ENCODE peak calls at places on chromosomes 4 and X, in four cellular contexts. Q, W, R and Y are unnamed samples.

GRCh38 chrX:102684772-102685520 is 27.3 kb upstream of the GPRASP2 start:
- DNase-seq in Q (no peak), W (no peak), R (no peak), Y (no peak)

GRCh38 chr4:29326004-29326403 is 1394.2 kb upstream of the PCDH7 start:
- DNase-seq in Q (no peak), W (no peak), R (no peak), Y (no peak)

GRCh38 chr4:54543088-54543795 is 114.5 kb upstream of the KIT start:
- DNase-seq in Q (no peak), W (no peak), R (no peak), Y (no peak)

GRCh38 chrX:28177202-28177601 is 196.0 kb upstream of the DCAF8L1 start:
- DNase-seq in Q (no peak), W (no peak), R (no peak), Y (no peak)

GRCh38 chr4:78581626-78582025 is 30.1 kb downstream of the ANXA3 start:
- DNase-seq in Q (no peak), W (no peak), R (no peak), Y (no peak)

GRCh38 chrX:65821721-65822496 is 154.5 kb downstream of the MSN start:
- DNase-seq in Q (peak; percentile 43), W (no peak), R (no peak), Y (peak; percentile 50)

GRCh38 chr4:105569014-105569850 is 16.8 kb downstream of the ARHGEF38 start:
- DNase-seq in Q (no peak), W (no peak), R (no peak), Y (no peak)

GRCh38 chrX:68372665-68373064 is 60.6 kb downstream of the OPHN1 start:
- DNase-seq in Q (no peak), W (no peak), R (no peak), Y (no peak)

GRCh38 chr4:80202190-80202711 is 4.9 kb downstream of the PRDM8 start:
- DNase-seq in Q (peak; percentile 82), W (no peak), R (peak; percentile 97), Y (peak; percentile 87)

GRCh38 chr4:182240161-182241130 is 2.8 kb upstream of the TENM3 start:
- DNase-seq in Q (no peak), W (no peak), R (no peak), Y (no peak)

GRCh38 chrX:129462707-129463106 is 60.6 kb downstream of the SMARCA1 start:
- DNase-seq in Q (no peak), W (no peak), R (no peak), Y (no peak)

GRCh38 chr4:70712604-70713452 is 8.9 kb upstream of the RUFY3 start:
- DNase-seq in Q (no peak), W (no peak), R (no peak), Y (no peak)

GRCh38 chrX:45351478-45351877 is 150.8 kb upstream of the DIPK2B start:
- DNase-seq in Q (no peak), W (no peak), R (no peak), Y (no peak)

GRCh38 chrX:123731258-123731986 is 1.4 kb downstream of the THOC2 start:
- DNase-seq in Q (peak; percentile 12), W (no peak), R (no peak), Y (peak; percentile 28)

GRCh38 chrX:39377773-39378172 is 576.5 kb downstream of the MID1IP1 start:
- DNase-seq in Q (no peak), W (no peak), R (no peak), Y (no peak)

GRCh38 chr4:8819019-8819418 is 52.6 kb downstream of the HMX1 start:
- DNase-seq in Q (no peak), W (no peak), R (peak; percentile 32), Y (no peak)

GRCh38 chrX:72304877-72305276 is 837 bp downstream of the CITED1 start:
- DNase-seq in Q (no peak), W (no peak), R (no peak), Y (no peak)

GRCh38 chrX:153469811-153470410 is 465 bp downstream of the HAUS7 start:
- DNase-seq in Q (peak; percentile 38), W (no peak), R (no peak), Y (peak; percentile 39)

GRCh38 chr4:137794779-137795178 is 262.5 kb upstream of the PCDH18 start:
- DNase-seq in Q (no peak), W (no peak), R (no peak), Y (no peak)

GRCh38 chr4:176838611-176839411 is 46.1 kb upstream of the VEGFC start:
- DNase-seq in Q (no peak), W (no peak), R (no peak), Y (no peak)

GRCh38 chr4:22391548-22391947 is 124.3 kb downstream of the ADGRA3 start:
- DNase-seq in Q (no peak), W (no peak), R (no peak), Y (no peak)

GRCh38 chr4:119626420-119626819 is 2.2 kb downstream of the PDE5A start:
- DNase-seq in Q (no peak), W (no peak), R (no peak), Y (no peak)

GRCh38 chr4:182662551-182662950 is 254.6 kb downstream of the DCTD start:
- DNase-seq in Q (no peak), W (no peak), R (no peak), Y (no peak)

GRCh38 chrX:154376768-154377167 is 2.3 kb upstream of the EMD start:
- DNase-seq in Q (no peak), W (no peak), R (no peak), Y (no peak)

GRCh38 chr4:76197971-76198410 is 15.6 kb downstream of the SCARB2 start:
- DNase-seq in Q (peak; percentile 25), W (no peak), R (no peak), Y (peak; percentile 39)

GRCh38 chr4:45621926-45622325 is 501.9 kb downstream of the GABRG1 start:
- DNase-seq in Q (no peak), W (peak; percentile 2), R (no peak), Y (no peak)

GRCh38 chr4:304987-305680 is at the start of gene ZNF732:
- DNase-seq in Q (no peak), W (no peak), R (peak; percentile 79), Y (no peak)

GRCh38 chr4:98493305-98493704 is 165.1 kb downstream of the TSPAN5 start:
- DNase-seq in Q (no peak), W (no peak), R (no peak), Y (no peak)

GRCh38 chrX:30971761-30972603 is 82.9 kb upstream of the TAB3 start:
- DNase-seq in Q (peak; percentile 20), W (peak; percentile 30), R (no peak), Y (peak; percentile 4)

GRCh38 chr4:40309250-40309774 is 25.8 kb upstream of the CHRNA9 start:
- DNase-seq in Q (peak; percentile 93), W (peak; percentile 61), R (peak; percentile 96), Y (peak; percentile 93)

GRCh38 chr4:127889903-127890302 is 9.2 kb downstream of the PLK4 start:
- DNase-seq in Q (no peak), W (no peak), R (no peak), Y (no peak)

GRCh38 chr4:74738756-74739155 is 55.6 kb downstream of the BTC start:
- DNase-seq in Q (no peak), W (no peak), R (no peak), Y (no peak)

GRCh38 chrX:9340619-9341304 is 124.1 kb upstream of the TBL1X start:
- DNase-seq in Q (peak; percentile 29), W (no peak), R (no peak), Y (peak; percentile 15)

GRCh38 chr4:137609693-137610450 is 77.6 kb upstream of the PCDH18 start:
- DNase-seq in Q (no peak), W (no peak), R (no peak), Y (no peak)

GRCh38 chr4:1793496-1793840 is 375 bp downstream of the FGFR3 start:
- DNase-seq in Q (peak; percentile 29), W (no peak), R (peak; percentile 86), Y (peak; percentile 42)

GRCh38 chrX:38656350-38656915 is 95.1 kb downstream of the TSPAN7 start:
- DNase-seq in Q (no peak), W (no peak), R (no peak), Y (no peak)

GRCh38 chr4:26022346-26022891 is 108.4 kb downstream of the SMIM20 start:
- DNase-seq in Q (no peak), W (peak; percentile 43), R (no peak), Y (no peak)

GRCh38 chr4:104749062-104749461 is 254.4 kb upstream of the CXXC4 start:
- DNase-seq in Q (no peak), W (no peak), R (no peak), Y (no peak)

GRCh38 chr4:4704267-4704666 is 155.2 kb upstream of the MSX1 start:
- DNase-seq in Q (no peak), W (no peak), R (no peak), Y (no peak)